ENCODE peak calls at places on chromosomes 4 and X, in four cellular contexts. Z is GM10248; P is activated CD8-positive, alpha-beta T cell treated with anti-CD3 and anti-CD28 coated beads for 36 hours; A is GM12864. H is an unnamed sample.

GRCh38 chr4:71540749-71541269 is 202.0 kb downstream of the SLC4A4 start:
- DNase-seq in Z (no peak), P (no peak), A (no peak), H (no peak)

GRCh38 chr4:28772066-28772465 is 1911.4 kb downstream of the STIM2 start:
- DNase-seq in P (no peak), Z (no peak), A (no peak), H (no peak)

GRCh38 chrX:23959781-23960180 is 52.0 kb downstream of the CXorf58 start:
- DNase-seq in P (peak), Z (no peak), A (no peak), H (no peak)

GRCh38 chr4:186131935-186132334 is 27.4 kb downstream of the FAM149A start:
- DNase-seq in Z (no peak), P (no peak), A (no peak), H (no peak)

GRCh38 chr4:39118034-39118658 is 56.1 kb downstream of the KLHL5 start:
- DNase-seq in Z (no peak), P (peak), A (no peak), H (no peak)

GRCh38 chrX:16874458-16875095 is 4.4 kb upstream of the RBBP7 start:
- DNase-seq in P (no peak), A (no peak), Z (no peak), H (no peak)

GRCh38 chr4:147821555-147821954 is 89.7 kb downstream of the ARHGAP10 start:
- DNase-seq in A (no peak), Z (no peak), P (no peak), H (no peak)

GRCh38 chr4:7831330-7831729 is 108.3 kb downstream of the AFAP1 start:
- DNase-seq in A (peak), Z (peak), P (peak), H (no peak)

GRCh38 chrX:50718791-50719190 is 95.2 kb downstream of the SHROOM4 start:
- DNase-seq in A (no peak), Z (no peak), P (no peak), H (no peak)

GRCh38 chr4:67581208-67581857 is 22.8 kb downstream of the STAP1 start:
- DNase-seq in A (no peak), Z (peak), P (peak), H (no peak)

GRCh38 chr4:61521451-61521850 is 321.3 kb downstream of the ADGRL3 start:
- DNase-seq in Z (no peak), P (no peak), A (no peak), H (no peak)

GRCh38 chr4:7282786-7283185 is 90.4 kb downstream of the SORCS2 start:
- DNase-seq in A (no peak), Z (no peak), P (no peak), H (no peak)

GRCh38 chr4:145755802-145756201 is 75.9 kb downstream of the C4orf51 start:
- DNase-seq in A (no peak), P (peak), Z (no peak), H (no peak)

GRCh38 chr4:154329268-154329858 is 162.2 kb downstream of the DCHS2 start:
- DNase-seq in A (no peak), P (peak), Z (peak), H (no peak)

GRCh38 chr4:66048861-66049260 is 378.6 kb upstream of the EPHA5 start:
- DNase-seq in P (no peak), Z (no peak), A (no peak), H (no peak)

GRCh38 chrX:8245411-8245810 is 74.3 kb upstream of the VCX2 start:
- DNase-seq in Z (no peak), P (no peak), A (no peak), H (no peak)

GRCh38 chrX:78199851-78200250 is 60.4 kb upstream of the TAF9B start:
- DNase-seq in A (peak), Z (peak), P (peak), H (no peak)

GRCh38 chr4:8599657-8600056 is 7.1 kb downstream of the CPZ start:
- DNase-seq in A (no peak), Z (no peak), P (no peak), H (no peak)

GRCh38 chrX:34655496-34656258 is 1.4 kb downstream of the TMEM47 start:
- DNase-seq in P (no peak), Z (no peak), A (no peak), H (no peak)

GRCh38 chrX:55908685-55909212 is 191.2 kb downstream of the RRAGB start:
- DNase-seq in A (no peak), P (peak), Z (peak), H (no peak)

GRCh38 chrX:8627796-8628195 is 104.1 kb downstream of the ANOS1 start:
- DNase-seq in P (no peak), A (no peak), Z (no peak), H (no peak)

GRCh38 chrX:11180571-11180970 is 69.4 kb downstream of the HCCS start:
- DNase-seq in P (no peak), A (no peak), Z (no peak), H (no peak)

GRCh38 chr4:57037982-57038604 is 59.4 kb downstream of the POLR2B start:
- DNase-seq in P (peak), Z (peak), A (no peak), H (peak)

GRCh38 chr4:86451560-86452322 is 91.9 kb upstream of the MAPK10 start:
- DNase-seq in A (no peak), Z (no peak), P (no peak), H (no peak)

GRCh38 chr4:589219-589963 is 13.3 kb upstream of the TMEM271 start:
- DNase-seq in Z (no peak), A (no peak), P (no peak), H (no peak)

GRCh38 chrX:20218809-20219505 is 47.8 kb downstream of the RPS6KA3 start:
- DNase-seq in P (no peak), A (no peak), Z (no peak), H (no peak)

GRCh38 chrX:127459784-127460183 is 592.4 kb downstream of the ACTRT1 start:
- DNase-seq in A (no peak), P (no peak), Z (no peak), H (no peak)

GRCh38 chrX:43958529-43958928 is 14.7 kb downstream of the NDP start:
- DNase-seq in P (peak), A (no peak), Z (peak), H (no peak)

GRCh38 chr4:89509708-89510269 is 202.2 kb upstream of the GPRIN3 start:
- DNase-seq in P (peak), Z (peak), A (peak), H (no peak)

GRCh38 chr4:75099321-75099720 is 166.4 kb downstream of the PARM1 start:
- DNase-seq in A (peak), Z (peak), P (no peak), H (no peak)

GRCh38 chrX:18895157-18895952 is 88.6 kb downstream of the PHKA2 start:
- DNase-seq in Z (no peak), P (no peak), A (no peak), H (no peak)

GRCh38 chr4:159685406-159686092 is 582.7 kb downstream of the RAPGEF2 start:
- DNase-seq in P (no peak), Z (no peak), A (no peak), H (no peak)

GRCh38 chr4:15779336-15779735 is 1.2 kb downstream of the CD38 start:
- DNase-seq in P (peak), Z (no peak), A (no peak), H (no peak)

GRCh38 chr4:73620115-73620792 is at the start of gene RASSF6:
- DNase-seq in P (peak), Z (peak), A (no peak), H (no peak)

GRCh38 chrX:14013074-14013473 is 16.6 kb downstream of the GEMIN8 start:
- DNase-seq in A (no peak), P (no peak), Z (no peak), H (no peak)

GRCh38 chr4:152356428-152357034 is 179.4 kb downstream of the FBXW7 start:
- DNase-seq in Z (no peak), A (no peak), P (no peak), H (no peak)

GRCh38 chrX:86133761-86134160 is 14.5 kb upstream of the DACH2 start:
- DNase-seq in P (no peak), Z (no peak), A (no peak), H (no peak)

GRCh38 chr4:6200011-6200921 is at the start of gene JAKMIP1:
- DNase-seq in A (peak), P (peak), Z (peak), H (peak)

GRCh38 chrX:21056636-21057035 is 317.6 kb upstream of the CNKSR2 start:
- DNase-seq in P (no peak), Z (no peak), A (no peak), H (no peak)

GRCh38 chrX:140572724-140573123 is 67.9 kb upstream of the SOX3 start:
- DNase-seq in Z (peak), P (peak), A (peak), H (peak)
- TF ChIP-seq CTCF in Z (peak), P (no peak), A (peak), H (no peak)

GRCh38 chr4:184102927-184103326 is 114.7 kb downstream of the ENPP6 start:
- DNase-seq in P (no peak), A (no peak), Z (no peak), H (no peak)
- TF ChIP-seq CTCF in P (no peak), A (no peak), Z (no peak), H (no peak)

GRCh38 chr4:109572154-109572553 is 12.1 kb downstream of the MCUB start:
- DNase-seq in P (no peak), A (no peak), Z (no peak), H (no peak)

GRCh38 chr4:109576462-109576861 is 16.4 kb downstream of the MCUB start:
- DNase-seq in P (no peak), A (no peak), Z (no peak), H (no peak)

GRCh38 chr4:109571494-109571893 is 11.4 kb downstream of the MCUB start:
- DNase-seq in A (no peak), P (no peak), Z (no peak), H (no peak)

GRCh38 chr4:109574931-109575804 is 15.1 kb downstream of the MCUB start:
- DNase-seq in Z (no peak), A (no peak), P (peak), H (no peak)

GRCh38 chr4:109574443-109574850 is 14.4 kb downstream of the MCUB start:
- DNase-seq in Z (no peak), P (no peak), A (no peak), H (no peak)
- TF ChIP-seq CTCF in Z (no peak), P (no peak), A (peak), H (no peak)

DNA sequence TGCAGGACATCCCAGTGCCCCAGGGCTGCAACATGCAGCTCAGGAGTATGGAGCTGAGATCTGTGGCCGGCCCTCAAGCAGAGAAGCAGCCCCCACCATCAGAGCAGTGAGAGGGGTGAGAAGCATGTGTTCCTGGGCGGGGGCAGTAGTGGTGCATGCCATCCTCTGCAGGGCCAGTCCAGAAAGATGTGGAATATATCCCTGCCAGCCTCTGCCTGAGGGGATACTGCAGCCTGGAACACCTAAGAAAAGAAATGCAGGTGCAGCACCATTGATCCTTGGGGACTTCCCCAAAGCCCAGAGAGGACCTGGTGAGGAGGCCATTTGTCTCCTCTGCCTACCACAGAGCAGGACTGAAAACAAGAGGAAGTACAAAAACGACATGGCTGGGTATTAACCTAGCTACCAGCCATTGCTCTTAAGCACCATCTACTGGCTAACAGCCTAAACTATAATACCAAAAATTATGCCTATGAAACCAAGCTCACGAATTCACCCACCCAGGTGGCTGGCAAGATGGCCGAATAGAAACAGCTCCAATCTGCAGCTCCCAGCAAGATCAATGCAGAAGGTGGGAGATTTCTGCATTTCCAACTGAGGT is 158.8 kb downstream of the ADGRA3 start:
- DNase-seq in A (no peak), P (no peak), Z (peak), H (no peak)
- TF ChIP-seq CTCF in A (no peak), P (no peak), Z (no peak), H (no peak)

GRCh38 chrX:57821703-57822375 is 88.4 kb downstream of the ZXDA start:
- DNase-seq in P (peak), Z (peak), A (peak), H (no peak)
- TF ChIP-seq CTCF in P (peak), Z (peak), A (peak), H (no peak)

GRCh38 chr4:168995537-168996295 is 14.3 kb downstream of the CBR4 start:
- DNase-seq in A (no peak), Z (no peak), P (no peak), H (no peak)
- TF ChIP-seq CTCF in A (no peak), Z (no peak), P (no peak), H (no peak)

GRCh38 chrX:48477960-48478755 is 2.2 kb downstream of the FTSJ1 start:
- DNase-seq in P (no peak), A (no peak), Z (no peak), H (no peak)

GRCh38 chrX:48480583-48480982 is 4.6 kb downstream of the FTSJ1 start:
- DNase-seq in Z (no peak), P (no peak), A (no peak), H (no peak)

GRCh38 chrX:48476919-48477318 is 920 bp downstream of the FTSJ1 start:
- DNase-seq in A (no peak), Z (no peak), P (no peak), H (no peak)

GRCh38 chrX:48480142-48480541 is 4.1 kb downstream of the FTSJ1 start:
- DNase-seq in Z (no peak), P (no peak), A (no peak), H (no peak)

DNA sequence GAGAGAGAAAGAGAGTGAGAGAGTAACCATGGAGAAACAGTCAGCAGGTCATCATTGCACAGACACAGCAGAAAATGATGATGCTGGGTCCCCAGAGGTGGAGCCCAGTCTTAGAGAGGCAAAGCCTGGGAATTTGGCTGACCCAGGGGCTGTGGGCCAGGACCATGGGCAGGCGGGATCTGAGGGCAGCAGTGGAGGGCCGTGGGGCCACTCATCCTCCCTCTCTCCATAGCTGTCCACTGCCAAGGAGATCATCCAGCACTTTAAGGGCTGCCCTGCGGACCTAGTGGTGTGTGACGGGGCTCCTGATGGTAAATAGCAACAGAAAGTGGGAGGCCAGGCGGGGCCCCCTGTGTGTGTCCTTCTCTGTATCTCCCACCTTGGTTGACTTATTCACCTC is 2.8 kb downstream of the FTSJ1 start:
- DNase-seq in A (no peak), Z (no peak), P (no peak), H (no peak)
- TF ChIP-seq CTCF in A (no peak), Z (no peak), P (no peak), H (no peak)